ENCODE peak calls at places on chromosomes 11 and 22, in five cellular contexts. F, X, A, T and O are unnamed samples.

GRCh38 chr11:69650081-69650831 is 9.3 kb downstream of the CCND1 start:
- DNase-seq in F (no peak), X (no peak), A (no peak), T (no peak), O (no peak)

GRCh38 chr22:30312053-30312452 is 14.7 kb downstream of the TBC1D10A start:
- DNase-seq in F (no peak), X (no peak), A (no peak), T (no peak), O (peak; percentile 51)

GRCh38 chr22:49968313-49968830 is 7.8 kb downstream of the PIM3 start:
- DNase-seq in F (no peak), X (no peak), A (no peak), T (no peak), O (no peak)

GRCh38 chr11:96075532-96075959 is 151.6 kb upstream of the MTMR2 start:
- DNase-seq in F (no peak), X (no peak), A (no peak), T (no peak), O (no peak)

GRCh38 chr11:12749442-12749841 is 75.2 kb downstream of the TEAD1 start:
- DNase-seq in F (no peak), X (no peak), A (no peak), T (no peak), O (no peak)

GRCh38 chr11:44556735-44557409 is 8.6 kb upstream of the CD82 start:
- DNase-seq in F (no peak), X (no peak), A (no peak), T (peak; percentile 69), O (peak; percentile 54)

GRCh38 chr11:124446926-124447325 is 1.4 kb upstream of the OR8B8 start:
- DNase-seq in F (no peak), X (no peak), A (no peak), T (no peak), O (no peak)

GRCh38 chr11:10294289-10294953 is 402 bp upstream of the SBF2 start:
- DNase-seq in F (no peak), X (no peak), A (peak; percentile 45), T (no peak), O (no peak)

GRCh38 chr22:50089231-50090140 is at the start of gene MOV10L1:
- DNase-seq in F (no peak), X (no peak), A (no peak), T (no peak), O (no peak)

GRCh38 chr11:35138949-35139881 is at the start of gene CD44:
- DNase-seq in F (peak; percentile 11), X (peak; percentile 40), A (no peak), T (peak; percentile 93), O (peak; percentile 73)

GRCh38 chr11:76803023-76803422 is 19.9 kb downstream of the TSKU start:
- DNase-seq in F (no peak), X (no peak), A (no peak), T (no peak), O (no peak)